ENCODE peak calls at places on chromosomes 2 and 18, in nine cellular contexts. J is cardiac fibroblast; O is prostate gland; U is fibroblast of the aortic adventitia; W is GM12865; G is cardiac muscle cell; D is fibroblast of lung; K is hepatocyte; Z is CD8-positive, alpha-beta T cell. V is an unnamed sample.

GRCh38 chr2:50042794-50043193 is 888.5 kb upstream of the FSHR start:
- DNase-seq in U (no peak), J (no peak), W (no peak), G (no peak), D (no peak), O (no peak), K (no peak), Z (no peak), V (no peak)

GRCh38 chr2:132943829-132944228 is 273.8 kb upstream of the LYPD1 start:
- DNase-seq in J (peak), D (peak), W (no peak), K (no peak), G (peak), O (no peak), Z (no peak), U (peak), V (no peak)

GRCh38 chr2:64328415-64328722 is 125.6 kb upstream of the LGALSL start:
- DNase-seq in G (no peak), Z (no peak), D (no peak), K (no peak), J (no peak), W (peak), O (no peak), U (no peak), V (peak)

GRCh38 chr18:37778417-37779165 is 213.0 kb upstream of the CELF4 start:
- DNase-seq in D (peak), K (peak), W (peak), J (peak), G (peak), Z (no peak), O (peak), U (no peak), V (peak)

GRCh38 chr2:229852565-229852964 is 69.2 kb downstream of the TRIP12 start:
- DNase-seq in J (peak), K (no peak), O (no peak), Z (peak), D (peak), G (peak), U (peak), W (peak), V (peak)

GRCh38 chr2:122960727-122961641 is 1064.1 kb upstream of the CNTNAP5 start:
- DNase-seq in G (peak), U (no peak), O (no peak), K (peak), W (no peak), J (peak), D (peak), Z (no peak), V (no peak)

GRCh38 chr18:67496469-67496868 is 20.1 kb downstream of the DSEL start:
- DNase-seq in W (no peak), D (no peak), J (no peak), U (no peak), G (no peak), Z (no peak), K (no peak), O (no peak), V (no peak)

GRCh38 chr2:9199716-9200633 is 6.6 kb upstream of the ASAP2 start:
- DNase-seq in K (no peak), Z (no peak), U (peak), J (peak), G (peak), W (no peak), D (peak), O (no peak), V (no peak)

GRCh38 chr2:6977095-6977777 is 60.0 kb downstream of the RNF144A start:
- DNase-seq in O (peak), G (peak), K (peak), Z (no peak), J (peak), D (peak), U (peak), W (no peak), V (no peak)

GRCh38 chr2:68832161-68832869 is 38.9 kb downstream of the BMP10 start:
- DNase-seq in J (peak), D (peak), O (no peak), Z (no peak), W (peak), K (peak), U (peak), G (peak), V (peak)

GRCh38 chr2:238567996-238568395 is 141.3 kb downstream of the ASB1 start:
- DNase-seq in W (no peak), U (no peak), G (no peak), D (no peak), Z (no peak), J (no peak), K (no peak), O (no peak), V (no peak)

GRCh38 chr2:101803128-101803527 is 105.6 kb downstream of the MAP4K4 start:
- DNase-seq in J (peak), D (no peak), O (no peak), K (no peak), W (no peak), G (peak), Z (no peak), U (peak), V (no peak)

GRCh38 chr18:10444314-10445006 is 10.0 kb upstream of the APCDD1 start:
- DNase-seq in K (peak), Z (no peak), W (no peak), D (peak), U (no peak), J (no peak), O (peak), G (no peak), V (no peak)

GRCh38 chr2:20571644-20572215 is 79.2 kb downstream of the HS1BP3 start:
- DNase-seq in U (no peak), Z (no peak), J (peak), K (no peak), D (no peak), O (no peak), W (peak), G (peak), V (no peak)

GRCh38 chr2:3492951-3493609 is 26.3 kb downstream of the ADI1 start:
- DNase-seq in W (no peak), O (no peak), D (peak), Z (no peak), J (peak), G (peak), K (no peak), U (peak), V (no peak)

GRCh38 chr2:172282944-172283343 is 144.4 kb upstream of the ITGA6 start:
- DNase-seq in K (peak), Z (no peak), J (peak), O (no peak), G (peak), D (peak), W (no peak), U (peak), V (no peak)

DNA sequence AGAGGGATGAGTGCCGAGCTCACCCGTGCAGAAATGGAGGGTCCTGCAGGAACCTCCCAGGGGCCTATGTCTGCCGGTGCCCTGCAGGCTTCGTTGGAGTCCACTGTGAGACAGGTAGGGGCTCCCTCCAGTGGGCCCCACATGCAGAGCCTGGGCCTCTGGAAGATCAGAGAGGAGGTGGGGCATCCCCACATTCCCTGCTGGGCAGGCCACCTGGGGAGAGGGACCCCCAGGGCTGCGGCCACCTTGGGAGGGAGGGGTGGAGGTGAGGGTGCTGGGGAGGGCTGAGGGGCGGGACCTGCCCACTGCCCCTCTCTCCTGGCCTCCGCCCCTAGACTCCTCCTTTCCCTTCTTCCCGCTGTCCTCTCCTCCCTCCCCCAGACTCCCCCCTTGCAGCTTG is 38.5 kb downstream of the MTERF4 start:
- DNase-seq in W (no peak), Z (no peak), K (no peak), O (no peak), J (no peak), U (no peak), G (no peak), D (no peak), V (peak)
- TF ChIP-seq CTCF in W (no peak), Z (no peak), K (peak), O (peak), J (peak), U (no peak), G (no peak), D (no peak), V (no peak)

DNA sequence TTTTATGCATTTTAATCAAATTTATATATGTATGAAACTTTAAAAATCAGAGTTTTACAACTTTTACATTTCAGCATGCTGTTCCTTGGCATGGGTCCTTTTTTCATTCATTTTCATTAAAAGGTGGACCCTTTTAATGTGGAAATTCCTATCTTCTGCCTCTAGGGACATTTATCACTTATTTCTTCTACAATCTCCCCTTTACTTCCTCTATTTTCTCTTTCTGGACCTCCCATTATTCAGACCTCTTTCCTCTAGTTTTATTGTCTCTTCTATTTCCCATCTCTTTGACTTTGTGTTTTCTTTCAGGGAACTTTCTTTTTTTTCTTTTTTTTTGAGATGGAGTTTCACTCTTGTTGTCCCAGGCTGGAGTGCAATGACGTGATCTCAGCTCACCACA is 5.7 kb downstream of the PROC start:
- DNase-seq in O (no peak), U (no peak), G (no peak), J (no peak), K (no peak), Z (no peak), D (no peak), W (no peak), V (no peak)
- TF ChIP-seq CTCF in O (no peak), U (peak), G (no peak), J (no peak), K (no peak), Z (no peak), D (no peak), W (no peak), V (no peak)

GRCh38 chr18:36419913-36420531 is 122.5 kb downstream of the FHOD3 start:
- DNase-seq in O (no peak), G (no peak), W (peak), K (peak), U (peak), D (no peak), J (peak), Z (no peak), V (no peak)
- TF ChIP-seq CTCF in O (no peak), G (no peak), W (peak), K (no peak), U (no peak), D (no peak), J (peak), Z (no peak), V (no peak)

GRCh38 chr18:57908092-57908491 is 105.0 kb upstream of the ATP8B1 start:
- DNase-seq in U (no peak), O (no peak), J (no peak), D (no peak), G (peak), Z (no peak), K (no peak), W (no peak), V (no peak)

GRCh38 chr18:57910817-57911216 is 107.7 kb upstream of the ATP8B1 start:
- DNase-seq in O (no peak), U (no peak), Z (no peak), K (no peak), J (no peak), G (no peak), D (no peak), W (peak), V (peak)

GRCh38 chr18:57909620-57910019 is 106.5 kb upstream of the ATP8B1 start:
- DNase-seq in G (peak), Z (no peak), J (no peak), O (no peak), U (peak), K (peak), D (no peak), W (no peak), V (no peak)

GRCh38 chr18:57910134-57910533 is 107.0 kb upstream of the ATP8B1 start:
- DNase-seq in O (no peak), U (no peak), W (no peak), J (no peak), G (no peak), K (no peak), D (no peak), Z (no peak), V (no peak)

DNA sequence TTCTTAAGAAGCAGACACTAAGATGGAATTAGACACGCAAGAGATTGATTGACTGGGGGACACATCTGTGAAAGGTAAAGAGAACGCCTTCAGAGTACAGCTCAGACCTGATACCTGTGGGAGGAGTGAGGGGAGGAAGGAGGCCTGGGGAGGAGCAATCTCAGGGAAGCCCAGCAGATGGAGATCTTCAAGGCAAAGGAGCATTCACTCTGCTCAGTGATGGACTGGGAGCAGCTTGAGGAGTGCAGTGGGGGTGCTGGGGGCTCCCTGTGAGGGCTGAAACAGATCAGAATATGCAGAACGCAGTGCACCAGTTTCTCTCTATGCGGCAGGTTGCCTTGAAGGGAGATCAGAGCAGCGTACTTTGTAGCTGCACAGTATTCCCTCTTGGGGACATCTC is 103.7 kb upstream of the ATP8B1 start:
- DNase-seq in G (no peak), J (no peak), O (no peak), W (no peak), K (no peak), Z (no peak), U (no peak), D (no peak), V (no peak)
- TF ChIP-seq CTCF in G (no peak), J (peak), O (no peak), W (no peak), K (no peak), Z (no peak), U (no peak), D (peak), V (no peak)

GRCh38 chr2:169106563-169107545 is 37.5 kb downstream of the DHRS9 start:
- DNase-seq in Z (no peak), K (no peak), W (no peak), D (no peak), J (no peak), G (no peak), O (no peak), U (no peak), V (no peak)
- TF ChIP-seq CTCF in Z (no peak), K (no peak), W (no peak), D (no peak), J (no peak), G (no peak), O (no peak), U (no peak), V (no peak)

GRCh38 chr2:36676364-36676763 is 20.1 kb upstream of the VIT start:
- DNase-seq in Z (no peak), K (no peak), O (no peak), D (no peak), U (no peak), J (no peak), G (no peak), W (no peak), V (no peak)

GRCh38 chr2:36670881-36671595 is 25.5 kb upstream of the VIT start:
- DNase-seq in D (peak), G (peak), J (peak), U (peak), K (no peak), O (no peak), Z (no peak), W (no peak), V (no peak)

GRCh38 chr2:36671731-36672130 is 24.8 kb upstream of the VIT start:
- DNase-seq in Z (no peak), G (no peak), W (no peak), O (no peak), K (no peak), J (no peak), D (no peak), U (no peak), V (no peak)

GRCh38 chr2:36675579-36675978 is 20.9 kb upstream of the VIT start:
- DNase-seq in O (no peak), Z (no peak), W (no peak), U (no peak), G (no peak), D (no peak), K (no peak), J (no peak), V (no peak)

GRCh38 chr2:36672199-36672598 is 24.3 kb upstream of the VIT start:
- DNase-seq in Z (no peak), W (peak), J (peak), D (peak), U (peak), G (peak), O (no peak), K (peak), V (no peak)
- TF ChIP-seq CTCF in Z (no peak), W (peak), J (peak), D (peak), U (peak), G (peak), O (peak), K (peak), V (no peak)

GRCh38 chr2:151153601-151154000 is 108.1 kb downstream of the RBM43 start:
- DNase-seq in U (no peak), G (no peak), Z (no peak), J (no peak), W (no peak), O (no peak), D (no peak), K (no peak), V (no peak)
- TF ChIP-seq CTCF in U (no peak), G (no peak), Z (no peak), J (no peak), W (no peak), O (no peak), D (no peak), K (no peak), V (no peak)

GRCh38 chr2:181376442-181376841 is 80.7 kb upstream of the ITGA4 start:
- DNase-seq in K (no peak), D (no peak), G (no peak), Z (no peak), J (no peak), U (no peak), W (peak), O (no peak), V (no peak)
- TF ChIP-seq CTCF in K (no peak), D (no peak), G (no peak), Z (no peak), J (no peak), U (no peak), W (no peak), O (no peak), V (no peak)

DNA sequence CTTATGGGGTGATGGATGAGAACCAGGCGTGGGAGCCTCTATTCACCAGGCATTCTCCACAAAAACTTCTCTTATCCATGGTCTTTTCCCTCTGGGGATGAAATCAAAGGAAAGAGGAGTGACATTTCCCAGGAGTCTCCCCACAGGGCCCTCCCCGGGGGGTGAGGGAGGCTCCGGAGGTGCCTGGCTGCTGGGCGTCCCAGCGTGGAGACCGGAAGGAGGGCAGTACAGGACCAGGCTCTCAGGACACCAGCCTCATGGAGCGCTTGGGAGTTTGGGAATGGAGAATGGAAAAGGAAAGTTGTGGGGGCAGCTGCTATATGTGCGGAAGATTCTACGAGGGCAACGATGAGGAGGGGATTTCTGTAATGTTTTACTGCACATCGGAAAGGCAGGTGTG is 22.1 kb downstream of the CIB4 start:
- DNase-seq in J (no peak), K (no peak), G (no peak), W (no peak), D (no peak), O (no peak), Z (no peak), U (no peak), V (no peak)
- TF ChIP-seq CTCF in J (no peak), K (no peak), G (no peak), W (no peak), D (no peak), O (no peak), Z (no peak), U (no peak), V (no peak)

DNA sequence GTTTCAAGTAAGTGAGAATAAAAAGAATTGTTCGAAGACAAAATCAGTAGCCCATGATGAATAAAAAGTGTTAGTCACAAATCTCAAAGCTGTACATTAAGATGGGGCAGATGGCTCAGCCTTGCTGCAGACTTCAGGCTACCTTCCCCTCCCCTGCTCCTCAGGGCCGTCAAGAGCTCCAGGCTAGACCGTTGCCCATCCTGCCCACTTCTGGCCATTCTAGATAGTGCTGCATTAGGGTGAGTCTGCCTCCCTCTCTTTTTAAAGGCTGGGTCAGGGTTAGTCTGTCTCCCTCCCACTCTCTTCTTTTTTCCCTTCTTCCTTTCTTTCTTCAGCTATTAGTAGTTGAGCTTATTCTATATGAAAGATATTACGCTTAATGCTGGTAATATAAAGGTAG is 86.0 kb downstream of the MAPRE2 start:
- DNase-seq in J (peak), Z (no peak), U (no peak), O (no peak), G (peak), D (peak), K (no peak), W (peak), V (no peak)
- TF ChIP-seq CTCF in J (peak), Z (no peak), U (peak), O (no peak), G (peak), D (peak), K (no peak), W (no peak), V (no peak)